ENCODE peak calls at places on chromosomes 2 and 18, in six cellular contexts. Y is psoas muscle, K is IMR-90, D is GM23338, C is pancreas, H is PC-9. F is an unnamed sample. For H3K27me3, the result is how much of the 10 kb centered on the place peaks cover.

GRCh38 chr2:19888831-19889230 is 13.0 kb downstream of the TTC32 start:
- DNase-seq in Y (no peak), K (no peak), D (no peak), C (no peak), H (no peak), F (no peak)

GRCh38 chr2:15800489-15801329 is 139.6 kb upstream of the MYCN start:
- DNase-seq in Y (no peak), K (no peak), D (peak), C (no peak), H (no peak), F (peak)

GRCh38 chr18:72410399-72410798 is 133.7 kb downstream of the CBLN2 start:
- DNase-seq in Y (no peak), K (no peak), D (no peak), C (no peak), H (no peak), F (no peak)

GRCh38 chr18:50038448-50038847 is 156.5 kb downstream of the MYO5B start:
- DNase-seq in Y (no peak), K (no peak), D (no peak), C (no peak), H (no peak), F (no peak)

GRCh38 chr2:29215739-29216608 is 100.8 kb downstream of the CLIP4 start:
- DNase-seq in Y (no peak), K (no peak), D (no peak), C (no peak), H (no peak), F (no peak)

GRCh38 chr2:86249176-86249842 is 50.1 kb downstream of the MRPL35 start:
- DNase-seq in Y (no peak), K (peak), D (peak), C (no peak), H (no peak), F (no peak)

GRCh38 chr2:123061534-123061933 is 963.6 kb upstream of the CNTNAP5 start:
- DNase-seq in Y (no peak), K (no peak), D (peak), C (no peak), H (no peak), F (no peak)

GRCh38 chr18:9422816-9423519 is 52.3 kb upstream of the RALBP1 start:
- DNase-seq in Y (no peak), K (no peak), D (no peak), C (no peak), H (peak), F (no peak)

GRCh38 chr18:3675994-3676393 is 226.0 kb downstream of the TGIF1 start:
- DNase-seq in Y (no peak), K (no peak), D (no peak), C (no peak), H (no peak), F (no peak)

GRCh38 chr2:178865999-178866398 is 58.8 kb upstream of the TTN start:
- DNase-seq in Y (no peak), K (no peak), D (no peak), C (no peak), H (no peak), F (no peak)

GRCh38 chr2:54388093-54388492 is 68.0 kb upstream of the SPTBN1 start:
- DNase-seq in Y (no peak), K (no peak), D (no peak), C (no peak), H (no peak), F (no peak)

GRCh38 chr2:58156780-58157179 is 84.3 kb downstream of the FANCL start:
- DNase-seq in Y (no peak), K (peak), D (no peak), C (no peak), H (no peak), F (no peak)

GRCh38 chr2:187853413-187853812 is 299.2 kb upstream of the TFPI start:
- DNase-seq in Y (no peak), K (no peak), D (no peak), C (no peak), H (no peak), F (no peak)

GRCh38 chr2:37588316-37588777 is 83.1 kb downstream of the CDC42EP3 start:
- DNase-seq in Y (no peak), K (peak), D (no peak), C (no peak), H (peak), F (no peak)

GRCh38 chr2:65382776-65383357 is 49.5 kb downstream of the SPRED2 start:
- DNase-seq in Y (peak), K (peak), D (peak), C (peak), H (peak), F (peak)

DNA sequence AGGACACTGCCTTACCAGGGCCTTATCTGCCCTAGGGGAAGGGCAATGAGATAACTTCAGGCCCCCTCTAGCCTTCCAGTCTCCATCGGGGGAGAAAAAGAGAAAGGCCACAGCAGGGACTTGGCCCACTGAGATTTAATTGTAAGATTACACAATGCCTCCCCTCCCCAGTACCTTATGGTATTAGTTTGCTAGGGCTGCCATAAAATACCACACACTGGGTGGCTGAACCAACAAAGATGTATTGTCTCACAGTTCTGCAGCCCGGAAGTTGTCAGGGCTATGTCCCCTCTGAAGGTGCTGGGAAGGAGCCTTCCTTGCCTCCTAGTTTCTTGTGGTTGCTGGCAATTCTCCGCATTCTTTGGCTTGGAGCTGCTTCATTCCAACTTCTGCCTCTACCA is 34.8 kb upstream of the SPATA3 start:
- DNase-seq in Y (no peak), K (no peak), D (no peak), C (no peak), H (no peak), F (no peak)
- H3K27me3 ChIP-seq in Y (under half), K (under half), D (under half), C (under half), H (under half), F (under half)

DNA sequence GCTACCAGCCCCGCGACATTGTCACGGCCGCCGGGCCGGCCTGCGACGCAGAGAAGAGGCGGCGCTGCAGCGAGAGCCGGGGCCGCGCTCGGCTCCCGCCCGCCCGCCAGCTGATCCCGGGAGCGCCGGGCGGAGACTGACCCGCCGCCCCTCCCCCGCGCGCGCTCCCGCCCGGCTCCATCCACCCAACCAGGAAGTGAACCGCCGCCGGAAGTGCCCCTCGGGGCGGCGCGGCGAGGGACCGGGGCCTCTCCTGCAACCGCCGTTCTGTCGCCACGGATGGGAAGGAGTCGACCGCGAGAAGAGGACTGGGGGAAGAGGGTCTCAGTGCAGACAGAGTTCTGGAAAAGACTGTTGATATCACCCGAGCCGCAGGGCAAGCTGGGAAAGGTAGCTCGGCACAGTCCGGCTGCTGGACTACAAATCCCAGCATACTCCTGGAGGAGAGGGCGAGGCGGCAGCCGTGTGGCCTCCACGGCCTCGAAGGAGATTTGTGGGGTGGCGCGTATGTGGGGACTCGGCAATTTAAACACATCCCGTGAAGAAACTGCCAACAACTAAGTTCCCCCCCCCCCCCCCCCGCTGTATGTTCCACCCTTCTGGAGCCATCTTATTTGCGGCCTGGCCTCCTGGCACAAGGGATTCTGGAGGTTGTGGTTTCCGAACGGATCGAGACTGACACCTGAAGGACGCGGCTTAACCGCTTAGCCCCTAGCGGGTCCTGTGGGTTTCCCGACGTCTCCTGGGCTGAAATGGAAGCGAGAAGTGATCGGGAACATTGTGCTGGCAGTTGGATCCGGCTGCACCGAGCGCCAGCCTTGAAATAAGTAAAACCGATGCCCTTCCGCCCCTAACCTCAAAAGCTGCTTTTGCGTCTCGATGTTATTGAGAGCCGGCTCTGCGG is at the start of gene AAK1:
- DNase-seq in Y (peak), K (peak), D (peak), C (peak), H (peak), F (peak)
- H3K4me3 ChIP-seq in Y (peak), K (peak), D (peak), C (peak), H (peak), F (peak)

DNA sequence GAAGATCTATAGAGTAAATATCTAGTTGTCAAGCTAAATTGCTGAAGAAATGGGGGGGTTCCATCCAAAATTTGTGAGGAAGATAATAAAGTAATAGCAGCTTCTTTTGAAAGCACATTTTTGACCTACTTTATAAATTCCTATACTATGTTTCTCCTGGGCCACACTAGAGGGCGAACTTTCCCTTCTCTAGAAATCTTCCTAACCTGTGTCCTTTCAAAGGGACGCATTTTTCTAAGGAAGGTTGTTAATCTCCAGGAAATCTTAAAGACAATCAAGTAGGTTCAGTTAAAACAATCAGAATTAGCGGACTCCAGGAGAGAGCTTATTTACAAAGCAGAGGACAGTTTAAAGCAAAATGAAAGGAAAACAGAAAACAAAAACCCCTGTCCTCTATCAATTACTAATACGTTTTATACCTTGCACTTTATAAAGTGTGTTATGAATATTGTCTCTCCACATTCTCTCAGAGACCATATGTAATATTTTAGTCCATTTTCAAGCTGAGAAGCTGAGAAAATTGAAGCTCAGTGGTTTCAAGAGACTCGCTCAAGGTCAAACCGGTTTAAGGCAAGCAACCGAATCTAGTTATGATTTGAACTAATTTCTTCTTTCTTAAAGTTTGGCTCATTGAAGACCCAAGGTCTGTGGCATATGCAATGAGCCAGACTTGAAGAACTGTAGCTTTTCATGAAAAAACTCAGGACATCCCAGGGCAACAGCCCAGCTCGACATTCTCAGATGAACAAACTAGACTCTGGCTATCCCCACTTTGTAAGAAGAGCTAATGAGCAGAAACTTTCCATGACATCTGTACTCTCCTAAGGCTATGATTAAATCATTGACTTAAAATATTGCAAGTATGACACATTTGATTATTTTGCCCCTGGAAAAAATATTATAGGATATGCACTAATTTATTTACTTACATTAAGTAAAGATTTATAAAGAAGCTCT is 273.6 kb downstream of the PAX3 start:
- DNase-seq in Y (no peak), K (peak), D (peak), C (no peak), H (peak), F (no peak)
- TF ChIP-seq CTCF in Y (peak), K (peak), D (peak), C (no peak), H (peak), F (peak)

DNA sequence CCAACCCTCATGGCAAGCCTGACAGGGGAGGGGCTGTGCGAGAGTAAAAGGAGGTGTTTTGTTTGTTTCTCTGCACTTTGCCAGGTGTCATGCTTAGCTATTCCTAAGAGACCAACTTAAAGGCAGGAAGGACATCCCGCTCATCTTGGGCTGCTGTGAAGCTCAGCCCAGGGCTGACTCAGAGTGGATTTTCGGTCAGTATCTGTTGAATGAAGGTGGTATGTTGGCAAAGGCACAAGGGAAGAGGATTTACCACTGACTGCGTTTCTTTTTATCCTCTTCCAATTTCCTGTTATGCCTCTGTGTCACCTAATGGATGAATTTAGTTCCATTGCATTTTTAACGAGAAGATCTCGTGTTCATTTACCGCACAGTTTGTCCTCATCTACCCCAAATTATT is 18.9 kb downstream of the TRPM8 start:
- DNase-seq in Y (no peak), K (no peak), D (no peak), C (no peak), H (no peak), F (no peak)
- H3K27me3 ChIP-seq in Y (under half), K (half or more), D (under half), C (under half), H (under half), F (under half)

GRCh38 chr2:73083886-73084792 is 12.6 kb upstream of the SFXN5 start:
- DNase-seq in Y (no peak), K (no peak), D (no peak), C (no peak), H (no peak), F (no peak)

GRCh38 chr2:73084971-73085370 is 13.5 kb upstream of the SFXN5 start:
- DNase-seq in Y (no peak), K (no peak), D (no peak), C (no peak), H (no peak), F (no peak)

GRCh38 chr2:73087311-73087710 is 15.8 kb upstream of the SFXN5 start:
- DNase-seq in Y (no peak), K (no peak), D (no peak), C (no peak), H (no peak), F (no peak)

GRCh38 chr2:73088211-73088610 is 16.7 kb upstream of the SFXN5 start:
- DNase-seq in Y (no peak), K (no peak), D (no peak), C (no peak), H (no peak), F (no peak)

DNA sequence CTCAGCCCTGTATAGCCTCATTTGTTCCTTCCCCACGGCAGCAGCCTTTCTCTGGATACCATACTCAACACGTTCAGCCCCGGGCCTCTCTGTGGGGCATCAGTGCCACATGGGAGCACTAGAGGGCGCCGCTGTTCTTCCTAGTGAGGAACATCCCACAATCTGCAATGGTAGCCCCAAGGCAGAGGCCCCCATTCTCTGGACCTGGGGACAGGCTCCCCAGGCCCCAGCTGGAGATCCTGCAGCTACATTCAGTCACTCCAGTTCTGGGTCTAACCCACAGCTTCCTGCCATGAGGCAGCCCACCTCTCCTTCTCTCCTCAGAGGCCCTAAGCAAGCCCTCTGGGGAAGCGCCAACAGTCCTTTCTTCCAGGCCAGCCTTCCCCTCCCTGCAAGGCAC is 14.2 kb upstream of the SFXN5 start:
- DNase-seq in Y (peak), K (peak), D (peak), C (peak), H (peak), F (peak)
- H3K4me3 ChIP-seq in Y (no peak), K (no peak), D (no peak), C (no peak), H (no peak), F (no peak)

GRCh38 chr2:152201466-152201830 is 25.9 kb upstream of the STAM2 start:
- DNase-seq in Y (no peak), K (no peak), D (no peak), C (no peak), H (no peak), F (no peak)

GRCh38 chr2:152200562-152201465 is 25.3 kb upstream of the STAM2 start:
- DNase-seq in Y (peak), K (peak), D (peak), C (peak), H (peak), F (peak)

GRCh38 chr2:152198499-152198898 is 22.9 kb upstream of the STAM2 start:
- DNase-seq in Y (no peak), K (no peak), D (peak), C (no peak), H (no peak), F (no peak)

DNA sequence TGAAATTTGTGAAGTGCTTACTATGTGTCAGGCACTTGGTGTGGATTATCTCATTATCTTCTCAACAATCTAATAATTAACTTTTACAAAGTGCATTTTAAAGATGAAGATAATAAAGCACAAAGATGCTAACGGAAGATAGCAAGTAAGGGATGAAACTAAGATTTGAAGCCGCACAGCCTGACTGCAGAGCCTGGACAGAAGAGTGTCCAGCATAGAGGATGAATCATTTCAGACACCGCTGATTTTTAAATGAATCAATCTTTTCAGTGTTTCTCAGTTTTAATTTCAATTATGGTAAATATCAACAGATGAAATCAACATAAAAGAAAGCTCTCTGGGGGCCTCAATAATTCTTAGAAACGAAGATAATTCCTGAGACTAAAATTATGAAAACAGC is 24.5 kb upstream of the STAM2 start:
- DNase-seq in Y (no peak), K (peak), D (no peak), C (no peak), H (no peak), F (no peak)
- TF ChIP-seq CTCF in Y (no peak), K (no peak), D (no peak), C (no peak), H (no peak), F (no peak)

F was measured in dorsolateral prefrontal cortex.